ENCODE peak calls at places on chromosomes 6 and 20, in eight cellular contexts. One of them, this sample, is unnamed.

GRCh38 chr20:4507288-4507719 is 214.4 kb upstream of the PRND start:
- ATAC-seq in right cardiac atrium: no peak
- ATAC-seq in left cardiac atrium: no peak
- ATAC-seq in T-helper 17 cell: no peak
- ATAC-seq in Right ventricle myocardium superior: no peak
- ATAC-seq in mucosa of descending colon: no peak
- ATAC-seq in stimulated activated naive CD8-positive, alpha-beta T cell treated with anti-CD3 and anti-CD28 coated beads, Interleukin-15, amount 100 ng/mL, for 72 hours: no peak
- ATAC-seq in stimulated activated memory B cell treated with anti-CD40 and anti-IgM and Interleukin-4, amounts not matched to agents 10 μg/mL and 1 μg/mL and 100 μg/mL, for 72 hours: no peak
- ATAC-seq in this sample: peak

GRCh38 chr6:144307880-144308279 is 22.7 kb downstream of the UTRN start:
- ATAC-seq in right cardiac atrium: no peak
- ATAC-seq in left cardiac atrium: no peak
- ATAC-seq in T-helper 17 cell: no peak
- ATAC-seq in Right ventricle myocardium superior: no peak
- ATAC-seq in mucosa of descending colon: no peak
- ATAC-seq in stimulated activated naive CD8-positive, alpha-beta T cell treated with anti-CD3 and anti-CD28 coated beads, Interleukin-15, amount 100 ng/mL, for 72 hours: no peak
- ATAC-seq in stimulated activated memory B cell treated with anti-CD40 and anti-IgM and Interleukin-4, amounts not matched to agents 10 μg/mL and 1 μg/mL and 100 μg/mL, for 72 hours: no peak
- ATAC-seq in this sample: no peak

GRCh38 chr6:105274678-105275077 is 94.9 kb upstream of the POPDC3 start:
- ATAC-seq in right cardiac atrium: peak
- ATAC-seq in left cardiac atrium: no peak
- ATAC-seq in T-helper 17 cell: no peak
- ATAC-seq in Right ventricle myocardium superior: peak
- ATAC-seq in mucosa of descending colon: peak
- ATAC-seq in stimulated activated naive CD8-positive, alpha-beta T cell treated with anti-CD3 and anti-CD28 coated beads, Interleukin-15, amount 100 ng/mL, for 72 hours: no peak
- ATAC-seq in stimulated activated memory B cell treated with anti-CD40 and anti-IgM and Interleukin-4, amounts not matched to agents 10 μg/mL and 1 μg/mL and 100 μg/mL, for 72 hours: no peak
- ATAC-seq in this sample: no peak

GRCh38 chr6:155278319-155279049 is 14.7 kb downstream of the CLDN20 start:
- ATAC-seq in right cardiac atrium: no peak
- ATAC-seq in left cardiac atrium: peak
- ATAC-seq in T-helper 17 cell: no peak
- ATAC-seq in Right ventricle myocardium superior: peak
- ATAC-seq in mucosa of descending colon: no peak
- ATAC-seq in stimulated activated naive CD8-positive, alpha-beta T cell treated with anti-CD3 and anti-CD28 coated beads, Interleukin-15, amount 100 ng/mL, for 72 hours: no peak
- ATAC-seq in stimulated activated memory B cell treated with anti-CD40 and anti-IgM and Interleukin-4, amounts not matched to agents 10 μg/mL and 1 μg/mL and 100 μg/mL, for 72 hours: no peak
- ATAC-seq in this sample: no peak

GRCh38 chr6:70172252-70172651 is 130.6 kb downstream of the COL9A1 start:
- ATAC-seq in right cardiac atrium: no peak
- ATAC-seq in left cardiac atrium: no peak
- ATAC-seq in T-helper 17 cell: no peak
- ATAC-seq in Right ventricle myocardium superior: no peak
- ATAC-seq in mucosa of descending colon: no peak
- ATAC-seq in stimulated activated naive CD8-positive, alpha-beta T cell treated with anti-CD3 and anti-CD28 coated beads, Interleukin-15, amount 100 ng/mL, for 72 hours: no peak
- ATAC-seq in stimulated activated memory B cell treated with anti-CD40 and anti-IgM and Interleukin-4, amounts not matched to agents 10 μg/mL and 1 μg/mL and 100 μg/mL, for 72 hours: no peak
- ATAC-seq in this sample: no peak

GRCh38 chr6:156163311-156163710 is 613.9 kb upstream of the ARID1B start:
- ATAC-seq in right cardiac atrium: no peak
- ATAC-seq in left cardiac atrium: no peak
- ATAC-seq in T-helper 17 cell: peak
- ATAC-seq in Right ventricle myocardium superior: no peak
- ATAC-seq in mucosa of descending colon: no peak
- ATAC-seq in stimulated activated naive CD8-positive, alpha-beta T cell treated with anti-CD3 and anti-CD28 coated beads, Interleukin-15, amount 100 ng/mL, for 72 hours: peak
- ATAC-seq in stimulated activated memory B cell treated with anti-CD40 and anti-IgM and Interleukin-4, amounts not matched to agents 10 μg/mL and 1 μg/mL and 100 μg/mL, for 72 hours: peak
- ATAC-seq in this sample: no peak

GRCh38 chr6:84762220-84762940 is 2.0 kb downstream of the TBX18 start:
- ATAC-seq in right cardiac atrium: peak
- ATAC-seq in left cardiac atrium: no peak
- ATAC-seq in T-helper 17 cell: no peak
- ATAC-seq in Right ventricle myocardium superior: peak
- ATAC-seq in mucosa of descending colon: no peak
- ATAC-seq in stimulated activated naive CD8-positive, alpha-beta T cell treated with anti-CD3 and anti-CD28 coated beads, Interleukin-15, amount 100 ng/mL, for 72 hours: no peak
- ATAC-seq in stimulated activated memory B cell treated with anti-CD40 and anti-IgM and Interleukin-4, amounts not matched to agents 10 μg/mL and 1 μg/mL and 100 μg/mL, for 72 hours: no peak
- ATAC-seq in this sample: peak

GRCh38 chr6:159679091-159680077 is 13.7 kb downstream of the SOD2 start:
- ATAC-seq in right cardiac atrium: no peak
- ATAC-seq in left cardiac atrium: no peak
- ATAC-seq in T-helper 17 cell: no peak
- ATAC-seq in Right ventricle myocardium superior: no peak
- ATAC-seq in mucosa of descending colon: no peak
- ATAC-seq in stimulated activated naive CD8-positive, alpha-beta T cell treated with anti-CD3 and anti-CD28 coated beads, Interleukin-15, amount 100 ng/mL, for 72 hours: peak
- ATAC-seq in stimulated activated memory B cell treated with anti-CD40 and anti-IgM and Interleukin-4, amounts not matched to agents 10 μg/mL and 1 μg/mL and 100 μg/mL, for 72 hours: no peak
- ATAC-seq in this sample: no peak

GRCh38 chr6:99092009-99092408 is 144.3 kb upstream of the FBXL4 start:
- ATAC-seq in right cardiac atrium: no peak
- ATAC-seq in left cardiac atrium: no peak
- ATAC-seq in T-helper 17 cell: no peak
- ATAC-seq in Right ventricle myocardium superior: no peak
- ATAC-seq in mucosa of descending colon: no peak
- ATAC-seq in stimulated activated naive CD8-positive, alpha-beta T cell treated with anti-CD3 and anti-CD28 coated beads, Interleukin-15, amount 100 ng/mL, for 72 hours: peak
- ATAC-seq in stimulated activated memory B cell treated with anti-CD40 and anti-IgM and Interleukin-4, amounts not matched to agents 10 μg/mL and 1 μg/mL and 100 μg/mL, for 72 hours: peak
- ATAC-seq in this sample: no peak

GRCh38 chr20:3679749-3680700 is 1.8 kb downstream of the ADAM33 start:
- ATAC-seq in right cardiac atrium: peak
- ATAC-seq in left cardiac atrium: peak
- ATAC-seq in T-helper 17 cell: no peak
- ATAC-seq in Right ventricle myocardium superior: peak
- ATAC-seq in mucosa of descending colon: peak
- ATAC-seq in stimulated activated naive CD8-positive, alpha-beta T cell treated with anti-CD3 and anti-CD28 coated beads, Interleukin-15, amount 100 ng/mL, for 72 hours: no peak
- ATAC-seq in stimulated activated memory B cell treated with anti-CD40 and anti-IgM and Interleukin-4, amounts not matched to agents 10 μg/mL and 1 μg/mL and 100 μg/mL, for 72 hours: no peak
- ATAC-seq in this sample: peak

GRCh38 chr20:38158701-38159325 is 6.3 kb downstream of the TGM2 start:
- ATAC-seq in right cardiac atrium: peak
- ATAC-seq in left cardiac atrium: peak
- ATAC-seq in T-helper 17 cell: no peak
- ATAC-seq in Right ventricle myocardium superior: peak
- ATAC-seq in mucosa of descending colon: no peak
- ATAC-seq in stimulated activated naive CD8-positive, alpha-beta T cell treated with anti-CD3 and anti-CD28 coated beads, Interleukin-15, amount 100 ng/mL, for 72 hours: no peak
- ATAC-seq in stimulated activated memory B cell treated with anti-CD40 and anti-IgM and Interleukin-4, amounts not matched to agents 10 μg/mL and 1 μg/mL and 100 μg/mL, for 72 hours: no peak
- ATAC-seq in this sample: no peak

GRCh38 chr6:26197736-26198625 is 110.8 kb downstream of the HFE start:
- ATAC-seq in right cardiac atrium: no peak
- ATAC-seq in left cardiac atrium: no peak
- ATAC-seq in T-helper 17 cell: no peak
- ATAC-seq in Right ventricle myocardium superior: no peak
- ATAC-seq in mucosa of descending colon: peak
- ATAC-seq in stimulated activated naive CD8-positive, alpha-beta T cell treated with anti-CD3 and anti-CD28 coated beads, Interleukin-15, amount 100 ng/mL, for 72 hours: peak
- ATAC-seq in stimulated activated memory B cell treated with anti-CD40 and anti-IgM and Interleukin-4, amounts not matched to agents 10 μg/mL and 1 μg/mL and 100 μg/mL, for 72 hours: no peak
- ATAC-seq in this sample: peak